ENCODE peak calls at places on chromosomes 11 and 22, in eight cellular contexts. One of them, this sample, is unnamed.
A peak's percentile ranks its signal among the peaks of the same experiment; 100 is the strongest.

GRCh38 chr11:43561832-43562231 is 118.7 kb upstream of the HSD17B12 start:
- DNase-seq in HEK293T: no peak
- DNase-seq in AG10803: no peak
- DNase-seq in GM12891: no peak
- DNase-seq in DMS153: no peak
- DNase-seq in HAP-1: no peak
- DNase-seq in HTR-8/SVneo: no peak
- DNase-seq in HFFc6: no peak
- DNase-seq in this sample: no peak

GRCh38 chr11:36684840-36685800 is 87.1 kb upstream of the RAG2 start:
- DNase-seq in HEK293T: no peak
- DNase-seq in AG10803: no peak
- DNase-seq in GM12891: no peak
- DNase-seq in DMS153: no peak
- DNase-seq in HAP-1: no peak
- DNase-seq in HTR-8/SVneo: no peak
- DNase-seq in HFFc6: no peak
- DNase-seq in this sample: no peak

GRCh38 chr11:34316347-34317037 is 41.3 kb downstream of the ABTB2 start:
- DNase-seq in HEK293T: no peak
- DNase-seq in AG10803: peak; percentile 40
- DNase-seq in GM12891: no peak
- DNase-seq in DMS153: no peak
- DNase-seq in HAP-1: no peak
- DNase-seq in HTR-8/SVneo: no peak
- DNase-seq in HFFc6: no peak
- DNase-seq in this sample: no peak

GRCh38 chr11:60928563-60929001 is 4.3 kb downstream of the TMEM132A start:
- DNase-seq in HEK293T: no peak
- DNase-seq in AG10803: no peak
- DNase-seq in GM12891: no peak
- DNase-seq in DMS153: no peak
- DNase-seq in HAP-1: peak; percentile 5
- DNase-seq in HTR-8/SVneo: no peak
- DNase-seq in HFFc6: no peak
- DNase-seq in this sample: no peak

GRCh38 chr11:15569626-15570025 is 454.9 kb downstream of the INSC start:
- DNase-seq in HEK293T: no peak
- DNase-seq in AG10803: no peak
- DNase-seq in GM12891: no peak
- DNase-seq in DMS153: no peak
- DNase-seq in HAP-1: no peak
- DNase-seq in HTR-8/SVneo: no peak
- DNase-seq in HFFc6: no peak
- DNase-seq in this sample: no peak

GRCh38 chr11:76669901-76670474 is 559 bp downstream of the LRRC32 start:
- DNase-seq in HEK293T: no peak
- DNase-seq in AG10803: peak; percentile 85
- DNase-seq in GM12891: no peak
- DNase-seq in DMS153: no peak
- DNase-seq in HAP-1: no peak
- DNase-seq in HTR-8/SVneo: peak; percentile 67
- DNase-seq in HFFc6: peak; percentile 34
- DNase-seq in this sample: peak; percentile 53

GRCh38 chr11:67482275-67482735 is 521 bp upstream of the AIP start:
- DNase-seq in HEK293T: no peak
- DNase-seq in AG10803: no peak
- DNase-seq in GM12891: no peak
- DNase-seq in DMS153: no peak
- DNase-seq in HAP-1: no peak
- DNase-seq in HTR-8/SVneo: no peak
- DNase-seq in HFFc6: no peak
- DNase-seq in this sample: peak; percentile 50

GRCh38 chr22:32255726-32256125 is 579 bp upstream of the SLC5A4 start:
- DNase-seq in HEK293T: no peak
- DNase-seq in AG10803: no peak
- DNase-seq in GM12891: no peak
- DNase-seq in DMS153: no peak
- DNase-seq in HAP-1: no peak
- DNase-seq in HTR-8/SVneo: no peak
- DNase-seq in HFFc6: no peak
- DNase-seq in this sample: no peak

GRCh38 chr22:28116261-28116673 is 197.2 kb upstream of the PITPNB start:
- DNase-seq in HEK293T: no peak
- DNase-seq in AG10803: peak; percentile 95
- DNase-seq in GM12891: no peak
- DNase-seq in DMS153: no peak
- DNase-seq in HAP-1: no peak
- DNase-seq in HTR-8/SVneo: peak; percentile 47
- DNase-seq in HFFc6: peak; percentile 86
- DNase-seq in this sample: peak; percentile 49

GRCh38 chr11:12224537-12224893 is 114.1 kb downstream of the MICAL2 start:
- DNase-seq in HEK293T: no peak
- DNase-seq in AG10803: peak; percentile 66
- DNase-seq in GM12891: peak; percentile 56
- DNase-seq in DMS153: peak; percentile 40
- DNase-seq in HAP-1: no peak
- DNase-seq in HTR-8/SVneo: peak; percentile 93
- DNase-seq in HFFc6: no peak
- DNase-seq in this sample: no peak

GRCh38 chr11:66841861-66842260 is 1.4 kb upstream of the RCE1 start:
- DNase-seq in HEK293T: no peak
- DNase-seq in AG10803: no peak
- DNase-seq in GM12891: no peak
- DNase-seq in DMS153: no peak
- DNase-seq in HAP-1: no peak
- DNase-seq in HTR-8/SVneo: no peak
- DNase-seq in HFFc6: no peak
- DNase-seq in this sample: no peak

GRCh38 chr22:42281284-42281683 is 10.8 kb upstream of the TCF20 start:
- DNase-seq in HEK293T: no peak
- DNase-seq in AG10803: no peak
- DNase-seq in GM12891: no peak
- DNase-seq in DMS153: no peak
- DNase-seq in HAP-1: no peak
- DNase-seq in HTR-8/SVneo: no peak
- DNase-seq in HFFc6: no peak
- DNase-seq in this sample: no peak

GRCh38 chr11:64757549-64758329 is 2.0 kb downstream of the PYGM start:
- DNase-seq in HEK293T: no peak
- DNase-seq in AG10803: no peak
- DNase-seq in GM12891: no peak
- DNase-seq in DMS153: no peak
- DNase-seq in HAP-1: no peak
- DNase-seq in HTR-8/SVneo: no peak
- DNase-seq in HFFc6: no peak
- DNase-seq in this sample: peak; percentile 17

GRCh38 chr11:71133946-71134345 is 118.4 kb downstream of the SHANK2 start:
- DNase-seq in HEK293T: no peak
- DNase-seq in AG10803: no peak
- DNase-seq in GM12891: no peak
- DNase-seq in DMS153: no peak
- DNase-seq in HAP-1: no peak
- DNase-seq in HTR-8/SVneo: no peak
- DNase-seq in HFFc6: no peak
- DNase-seq in this sample: no peak

This sample was measured in ovary.